ENCODE peak calls at places on chromosomes 5 and 9, in ten cellular contexts. R, Z, J, N, W, D, V, H, U and P are unnamed samples.

GRCh38 chr9:7336356-7337075 is 463.1 kb downstream of the DMAC1 start:
- DNase-seq in R (peak), Z (no peak), J (no peak), N (no peak), W (no peak), D (no peak), V (no peak), H (no peak), U (peak), P (no peak)

GRCh38 chr9:129213551-129213950 is 35.5 kb upstream of the IER5L start:
- DNase-seq in R (no peak), Z (no peak), J (no peak), N (no peak), W (no peak), D (no peak), V (no peak), H (no peak), U (no peak), P (no peak)

GRCh38 chr9:4596165-4596922 is 65.8 kb upstream of the PLPP6 start:
- DNase-seq in R (no peak), Z (peak), J (peak), N (no peak), W (no peak), D (no peak), V (no peak), H (no peak), U (no peak), P (no peak)

GRCh38 chr9:16653491-16654407 is 216.7 kb downstream of the BNC2 start:
- DNase-seq in R (no peak), Z (no peak), J (peak), N (no peak), W (no peak), D (no peak), V (no peak), H (peak), U (no peak), P (no peak)

GRCh38 chr5:72383280-72384205 is 63.4 kb downstream of the PTCD2 start:
- DNase-seq in R (no peak), Z (no peak), J (no peak), N (no peak), W (no peak), D (peak), V (no peak), H (peak), U (no peak), P (no peak)

GRCh38 chr5:71932649-71933338 is 174.5 kb upstream of the MAP1B start:
- DNase-seq in R (peak), Z (no peak), J (peak), N (peak), W (peak), D (peak), V (peak), H (peak), U (peak), P (peak)

GRCh38 chr5:77368367-77368766 is 123.7 kb downstream of the WDR41 start:
- DNase-seq in R (no peak), Z (no peak), J (no peak), N (no peak), W (no peak), D (no peak), V (no peak), H (no peak), U (no peak), P (no peak)

GRCh38 chr9:107639426-107639825 is 149.9 kb upstream of the KLF4 start:
- DNase-seq in R (no peak), Z (no peak), J (no peak), N (no peak), W (no peak), D (no peak), V (no peak), H (no peak), U (peak), P (peak)

GRCh38 chr5:98816574-98817222 is 43.2 kb downstream of the RGMB start:
- DNase-seq in R (peak), Z (no peak), J (peak), N (peak), W (no peak), D (no peak), V (no peak), H (peak), U (peak), P (no peak)

GRCh38 chr9:79583957-79584654 is 12.3 kb downstream of the TLE4 start:
- DNase-seq in R (peak), Z (no peak), J (peak), N (no peak), W (no peak), D (no peak), V (no peak), H (no peak), U (no peak), P (peak)

GRCh38 chr9:137720571-137721110 is 101.8 kb downstream of the EHMT1 start:
- DNase-seq in R (no peak), Z (peak), J (no peak), N (no peak), W (no peak), D (no peak), V (peak), H (no peak), U (no peak), P (no peak)

GRCh38 chr5:179316111-179316551 is 29.1 kb downstream of the ADAMTS2 start:
- DNase-seq in R (no peak), Z (no peak), J (no peak), N (no peak), W (no peak), D (no peak), V (no peak), H (no peak), U (no peak), P (peak)

GRCh38 chr5:150774145-150774544 is 4.4 kb upstream of the SMIM3 start:
- DNase-seq in R (no peak), Z (no peak), J (no peak), N (no peak), W (no peak), D (peak), V (no peak), H (peak), U (no peak), P (no peak)

GRCh38 chr9:129697111-129697955 is 31.9 kb downstream of the PRRX2 start:
- DNase-seq in R (peak), Z (no peak), J (no peak), N (no peak), W (peak), D (peak), V (peak), H (peak), U (no peak), P (no peak)

GRCh38 chr5:911601-912000 is 18.9 kb downstream of the TRIP13 start:
- DNase-seq in R (no peak), Z (no peak), J (no peak), N (peak), W (peak), D (peak), V (no peak), H (peak), U (no peak), P (no peak)